ENCODE peak calls at places on chromosomes 7 and 10, in four cellular contexts. R is dorsolateral prefrontal cortex, U is GM10248, H is mesothelial cell of epicardium. N is an unnamed sample.

GRCh38 chr10:87861034-87861433 is 2.3 kb downstream of the KLLN start:
- DNase-seq in H (no peak), U (no peak), R (no peak), N (no peak)

GRCh38 chr10:122280977-122281376 is 9.9 kb downstream of the BTBD16 start:
- DNase-seq in R (no peak), U (no peak), H (no peak), N (no peak)

GRCh38 chr10:79454259-79454658 is 8.8 kb upstream of the ZCCHC24 start:
- DNase-seq in U (no peak), H (no peak), R (no peak), N (no peak)

GRCh38 chr10:12656518-12657142 is 307.3 kb downstream of the CAMK1D start:
- DNase-seq in U (peak; percentile 75), H (no peak), R (no peak), N (peak; percentile 44)

GRCh38 chr10:106147050-106147449 is 1017.5 kb downstream of the SORCS1 start:
- DNase-seq in R (no peak), U (no peak), H (no peak), N (no peak)

GRCh38 chr10:69503896-69504265 is 52.6 kb downstream of the TSPAN15 start:
- DNase-seq in U (no peak), H (no peak), R (no peak), N (no peak)

GRCh38 chr7:106166651-106167342 is 54.7 kb upstream of the SYPL1 start:
- DNase-seq in H (no peak), R (no peak), U (no peak), N (peak; percentile 38)

GRCh38 chr7:65731562-65732035 is 141.3 kb upstream of the VKORC1L1 start:
- DNase-seq in H (no peak), U (peak; percentile 19), R (no peak), N (no peak)

GRCh38 chr10:11793762-11794479 is 29.2 kb upstream of the PROSER2 start:
- DNase-seq in H (no peak), R (no peak), U (no peak), N (no peak)

GRCh38 chr7:3272691-3273141 is 28.3 kb upstream of the SDK1 start:
- DNase-seq in H (no peak), R (peak; percentile 6), U (no peak), N (no peak)

GRCh38 chr10:84138478-84139125 is 707 bp upstream of the GHITM start:
- DNase-seq in U (peak; percentile 14), R (no peak), H (no peak), N (no peak)

GRCh38 chr10:32951111-32951510 is 6.9 kb downstream of the ITGB1 start:
- DNase-seq in H (no peak), U (no peak), R (no peak), N (no peak)

GRCh38 chr10:103758294-103758681 is 97.1 kb downstream of the SH3PXD2A start:
- DNase-seq in H (no peak), U (no peak), R (no peak), N (no peak)

DNA sequence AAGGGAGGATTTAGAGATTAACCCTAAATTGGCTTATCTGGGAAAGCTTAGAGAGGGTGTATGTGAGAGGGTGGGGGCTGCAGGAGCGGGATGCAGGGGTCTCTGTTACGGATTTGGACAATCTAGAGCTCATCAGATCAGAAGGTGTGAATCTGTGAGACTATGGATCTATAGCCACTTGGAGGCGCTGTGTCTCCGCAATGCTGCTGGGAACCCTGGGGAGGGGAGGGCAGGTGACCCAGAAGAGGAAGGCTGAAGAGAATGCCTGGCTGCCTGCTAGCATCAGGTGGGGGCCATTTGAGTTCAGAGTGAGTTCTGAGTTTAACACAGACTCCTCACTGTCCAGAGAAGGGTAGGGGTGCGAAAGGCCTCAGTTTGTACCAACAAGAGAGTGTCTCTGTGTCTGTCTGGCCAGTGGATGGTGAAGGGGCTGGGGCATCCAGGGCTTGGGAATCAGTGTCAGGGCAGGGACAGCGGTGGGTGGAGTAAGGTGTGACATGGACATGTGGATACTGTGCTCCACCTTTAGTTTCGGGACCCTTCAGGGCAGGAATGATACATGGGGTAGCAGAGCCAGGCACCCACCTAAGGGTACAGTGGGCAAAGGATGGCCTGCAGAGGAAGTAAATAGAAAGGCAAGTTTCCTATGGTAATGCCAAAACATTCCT is 187.3 kb upstream of the PRSS58 start:
- DNase-seq in R (no peak), H (no peak), U (no peak), N (peak; percentile 36)
- TF ChIP-seq CTCF in R (peak; percentile 10), H (no peak), U (no peak), N (peak; percentile 30)

DNA sequence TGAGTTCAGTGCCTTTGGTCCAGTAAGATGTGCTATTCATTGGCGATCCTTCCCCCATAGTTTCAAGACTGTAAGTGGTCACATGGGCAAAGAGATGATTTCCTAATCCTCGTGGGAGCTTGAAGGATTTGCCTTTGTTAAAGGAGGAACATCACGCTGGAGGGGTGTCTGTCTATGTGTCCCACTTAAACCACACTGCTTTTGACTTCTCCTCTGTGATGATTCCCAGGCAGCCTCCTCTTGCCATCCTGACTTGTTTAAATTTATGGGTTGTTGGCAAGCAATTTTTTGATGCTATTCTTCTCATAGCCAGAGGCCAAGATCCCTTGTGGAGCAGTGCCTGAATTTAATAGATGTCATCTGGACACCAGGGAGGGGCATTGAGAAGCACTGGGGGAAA is 154.0 kb downstream of the TCF7L2 start:
- DNase-seq in R (no peak), U (no peak), H (no peak), N (no peak)
- TF ChIP-seq CTCF in R (no peak), U (no peak), H (no peak), N (no peak)

GRCh38 chr7:28456037-28456436 is 43.7 kb downstream of the CREB5 start:
- DNase-seq in U (no peak), H (no peak), R (no peak), N (no peak)

GRCh38 chr7:28459306-28459705 is 47.0 kb downstream of the CREB5 start:
- DNase-seq in H (no peak), U (no peak), R (no peak), N (no peak)

GRCh38 chr7:28455486-28455885 is 43.2 kb downstream of the CREB5 start:
- DNase-seq in H (no peak), U (no peak), R (no peak), N (no peak)

DNA sequence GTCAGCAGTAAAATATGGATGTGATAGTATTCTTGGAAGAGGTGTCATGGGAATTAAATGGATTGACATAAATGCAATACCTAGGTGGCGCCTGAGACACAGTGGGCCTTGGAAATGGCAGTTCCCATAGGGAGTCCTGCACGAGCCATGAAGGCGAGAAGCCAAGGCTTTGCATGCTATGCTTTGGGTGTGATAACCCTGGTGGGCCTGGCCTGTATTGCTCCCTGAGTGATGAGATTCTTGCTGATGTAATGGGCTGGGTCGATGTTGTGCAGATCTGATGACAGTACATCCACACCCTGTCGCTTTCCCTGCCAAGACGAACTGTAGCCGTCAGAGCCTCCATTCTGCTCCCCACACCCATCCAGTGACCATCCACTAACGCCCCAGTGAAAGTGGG is 46.4 kb downstream of the CREB5 start:
- DNase-seq in U (no peak), H (no peak), R (no peak), N (no peak)
- TF ChIP-seq CTCF in U (no peak), H (peak; percentile 14), R (no peak), N (no peak)

GRCh38 chr7:145899938-145900337 is 216.7 kb upstream of the CNTNAP2 start:
- DNase-seq in R (no peak), H (no peak), U (no peak), N (no peak)

GRCh38 chr7:145903658-145904057 is 212.9 kb upstream of the CNTNAP2 start:
- DNase-seq in H (no peak), U (no peak), R (no peak), N (no peak)

GRCh38 chr7:145902123-145902522 is 214.5 kb upstream of the CNTNAP2 start:
- DNase-seq in U (no peak), H (no peak), R (no peak), N (no peak)
- TF ChIP-seq CTCF in U (no peak), H (no peak), R (no peak), N (no peak)